ENCODE peak calls at places on chromosomes 4 and X, in six cellular contexts. One of them, this sample, is unnamed.

GRCh38 chr4:87092389-87093141 is 127.9 kb downstream of the KLHL8 start:
- DNase-seq in ovary: no peak
- DNase-seq in neural progenitor cell: no peak
- DNase-seq in psoas muscle: peak
- DNase-seq in A549: peak
- DNase-seq in GM10248: peak
- DNase-seq in this sample: no peak

GRCh38 chr4:94447754-94448411 is 3.9 kb upstream of the PDLIM5 start:
- DNase-seq in ovary: no peak
- DNase-seq in A549: no peak
- DNase-seq in GM10248: no peak
- DNase-seq in psoas muscle: no peak
- DNase-seq in neural progenitor cell: no peak
- DNase-seq in this sample: no peak

GRCh38 chr4:122826596-122827257 is at the start of gene FGF2:
- DNase-seq in ovary: peak
- DNase-seq in neural progenitor cell: peak
- DNase-seq in GM10248: peak
- DNase-seq in psoas muscle: peak
- DNase-seq in A549: peak
- DNase-seq in this sample: peak

GRCh38 chrX:125953769-125954168 is 212.3 kb downstream of the DCAF12L2 start:
- DNase-seq in psoas muscle: no peak
- DNase-seq in A549: no peak
- DNase-seq in neural progenitor cell: no peak
- DNase-seq in ovary: no peak
- DNase-seq in GM10248: no peak
- DNase-seq in this sample: no peak

GRCh38 chrX:43882294-43882681 is at the start of gene MAOB:
- DNase-seq in ovary: peak
- DNase-seq in neural progenitor cell: peak
- DNase-seq in psoas muscle: peak
- DNase-seq in A549: no peak
- DNase-seq in GM10248: peak
- DNase-seq in this sample: peak

GRCh38 chrX:55867254-55867653 is 149.7 kb downstream of the RRAGB start:
- DNase-seq in A549: no peak
- DNase-seq in psoas muscle: no peak
- DNase-seq in ovary: no peak
- DNase-seq in GM10248: no peak
- DNase-seq in neural progenitor cell: no peak
- DNase-seq in this sample: no peak

GRCh38 chrX:103918584-103919335 is 43.7 kb upstream of the TMSB15B start:
- DNase-seq in neural progenitor cell: peak
- DNase-seq in A549: peak
- DNase-seq in psoas muscle: peak
- DNase-seq in GM10248: peak
- DNase-seq in ovary: peak
- DNase-seq in this sample: peak

GRCh38 chrX:2426289-2426882 is 74.4 kb downstream of the DHRSX start:
- DNase-seq in psoas muscle: no peak
- DNase-seq in neural progenitor cell: no peak
- DNase-seq in ovary: no peak
- DNase-seq in GM10248: no peak
- DNase-seq in A549: no peak
- DNase-seq in this sample: no peak

GRCh38 chr4:177386416-177386815 is 55.8 kb downstream of the AGA start:
- DNase-seq in neural progenitor cell: no peak
- DNase-seq in A549: no peak
- DNase-seq in psoas muscle: no peak
- DNase-seq in ovary: no peak
- DNase-seq in GM10248: no peak
- DNase-seq in this sample: no peak

GRCh38 chr4:8269535-8270417 is at the start of gene HTRA3:
- DNase-seq in psoas muscle: peak
- DNase-seq in GM10248: no peak
- DNase-seq in neural progenitor cell: peak
- DNase-seq in ovary: peak
- DNase-seq in A549: no peak
- DNase-seq in this sample: no peak

GRCh38 chr4:183177001-183177400 is 77.9 kb downstream of the WWC2 start:
- DNase-seq in psoas muscle: no peak
- DNase-seq in neural progenitor cell: no peak
- DNase-seq in A549: no peak
- DNase-seq in GM10248: no peak
- DNase-seq in ovary: no peak
- DNase-seq in this sample: no peak

GRCh38 chrX:71992711-71993110 is 82.1 kb downstream of the NHSL2 start:
- DNase-seq in A549: no peak
- DNase-seq in neural progenitor cell: no peak
- DNase-seq in ovary: no peak
- DNase-seq in psoas muscle: no peak
- DNase-seq in GM10248: no peak
- DNase-seq in this sample: no peak

GRCh38 chrX:141278306-141278705 is 36.0 kb upstream of the SPANXC start:
- DNase-seq in psoas muscle: no peak
- DNase-seq in A549: peak
- DNase-seq in neural progenitor cell: peak
- DNase-seq in ovary: no peak
- DNase-seq in GM10248: no peak
- DNase-seq in this sample: peak
- TF ChIP-seq CTCF in psoas muscle: peak
- TF ChIP-seq CTCF in A549: peak
- TF ChIP-seq CTCF in neural progenitor cell: peak
- TF ChIP-seq CTCF in ovary: no peak
- TF ChIP-seq CTCF in GM10248: peak
- TF ChIP-seq CTCF in this sample: peak

DNA sequence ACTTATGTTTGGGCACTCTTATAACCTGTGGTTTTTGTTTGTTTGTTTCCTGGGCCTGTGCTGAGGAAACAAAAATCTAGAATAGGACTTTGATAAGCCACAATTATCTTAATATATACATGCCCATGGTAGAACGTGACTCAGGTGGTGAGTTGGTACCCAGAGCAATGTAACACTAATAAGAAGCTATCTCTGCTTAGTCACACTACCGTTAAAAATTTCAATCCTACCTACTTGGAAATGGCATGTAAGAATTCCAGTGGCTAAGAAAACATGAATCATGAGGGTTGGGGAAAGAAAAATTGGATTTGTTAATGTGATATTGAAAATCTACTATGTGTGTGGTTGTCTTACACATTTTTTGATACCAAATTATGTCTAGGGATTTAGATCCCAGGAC is 30.5 kb upstream of the ADGRG2 start:
- DNase-seq in A549: no peak
- DNase-seq in ovary: no peak
- DNase-seq in GM10248: no peak
- DNase-seq in psoas muscle: no peak
- DNase-seq in neural progenitor cell: no peak
- DNase-seq in this sample: no peak
- TF ChIP-seq CTCF in A549: no peak
- TF ChIP-seq CTCF in ovary: no peak
- TF ChIP-seq CTCF in GM10248: no peak
- TF ChIP-seq CTCF in psoas muscle: no peak
- TF ChIP-seq CTCF in neural progenitor cell: no peak
- TF ChIP-seq CTCF in this sample: no peak

DNA sequence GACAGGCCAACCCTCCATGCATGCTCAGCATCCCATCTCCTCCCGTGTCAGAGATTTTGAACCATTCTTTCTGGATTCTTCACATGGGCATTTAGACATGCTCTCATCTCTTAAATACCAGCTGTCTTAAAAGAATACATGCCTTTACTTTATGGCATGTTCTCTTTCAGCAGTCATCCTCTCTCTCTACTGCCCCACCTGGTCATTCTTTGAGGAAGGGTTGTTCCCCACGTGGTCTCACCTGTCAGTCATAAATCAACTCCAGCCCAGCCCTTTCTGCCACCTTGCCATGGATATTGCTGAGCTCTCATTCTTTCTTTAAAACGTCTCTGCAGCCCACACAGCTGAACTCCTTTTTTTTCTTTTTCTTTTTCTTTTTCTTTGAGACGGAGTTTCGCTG is 111.3 kb downstream of the ARHGAP10 start:
- DNase-seq in A549: peak
- DNase-seq in neural progenitor cell: no peak
- DNase-seq in psoas muscle: no peak
- DNase-seq in ovary: no peak
- DNase-seq in GM10248: peak
- DNase-seq in this sample: no peak
- TF ChIP-seq CTCF in A549: no peak
- TF ChIP-seq CTCF in neural progenitor cell: peak
- TF ChIP-seq CTCF in psoas muscle: peak
- TF ChIP-seq CTCF in ovary: no peak
- TF ChIP-seq CTCF in GM10248: peak
- TF ChIP-seq CTCF in this sample: no peak

GRCh38 chr4:141258558-141258957 is 37.9 kb downstream of the ZNF330 start:
- DNase-seq in neural progenitor cell: no peak
- DNase-seq in ovary: no peak
- DNase-seq in GM10248: no peak
- DNase-seq in psoas muscle: no peak
- DNase-seq in A549: no peak
- DNase-seq in this sample: no peak
- TF ChIP-seq CTCF in neural progenitor cell: no peak
- TF ChIP-seq CTCF in ovary: no peak
- TF ChIP-seq CTCF in GM10248: no peak
- TF ChIP-seq CTCF in psoas muscle: no peak
- TF ChIP-seq CTCF in A549: no peak
- TF ChIP-seq CTCF in this sample: no peak

GRCh38 chr4:109861271-109861670 is 13.4 kb downstream of the LRIT3 start:
- DNase-seq in neural progenitor cell: no peak
- DNase-seq in ovary: no peak
- DNase-seq in psoas muscle: no peak
- DNase-seq in A549: no peak
- DNase-seq in GM10248: no peak
- DNase-seq in this sample: no peak

GRCh38 chr4:109870061-109870460 is 22.2 kb downstream of the LRIT3 start:
- DNase-seq in neural progenitor cell: no peak
- DNase-seq in ovary: no peak
- DNase-seq in A549: no peak
- DNase-seq in psoas muscle: no peak
- DNase-seq in GM10248: no peak
- DNase-seq in this sample: no peak

GRCh38 chr4:109861941-109862340 is 14.0 kb downstream of the LRIT3 start:
- DNase-seq in neural progenitor cell: no peak
- DNase-seq in ovary: no peak
- DNase-seq in GM10248: no peak
- DNase-seq in A549: no peak
- DNase-seq in psoas muscle: no peak
- DNase-seq in this sample: no peak

GRCh38 chr4:109864134-109864533 is 16.2 kb downstream of the LRIT3 start:
- DNase-seq in A549: no peak
- DNase-seq in ovary: no peak
- DNase-seq in GM10248: no peak
- DNase-seq in psoas muscle: no peak
- DNase-seq in neural progenitor cell: no peak
- DNase-seq in this sample: no peak
- TF ChIP-seq CTCF in A549: no peak
- TF ChIP-seq CTCF in ovary: no peak
- TF ChIP-seq CTCF in GM10248: no peak
- TF ChIP-seq CTCF in psoas muscle: no peak
- TF ChIP-seq CTCF in neural progenitor cell: peak
- TF ChIP-seq CTCF in this sample: no peak

GRCh38 chr4:115852767-115853091 is 739.3 kb upstream of the NDST4 start:
- DNase-seq in GM10248: no peak
- DNase-seq in psoas muscle: no peak
- DNase-seq in neural progenitor cell: no peak
- DNase-seq in A549: no peak
- DNase-seq in ovary: no peak
- DNase-seq in this sample: no peak
- TF ChIP-seq CTCF in GM10248: no peak
- TF ChIP-seq CTCF in psoas muscle: no peak
- TF ChIP-seq CTCF in neural progenitor cell: peak
- TF ChIP-seq CTCF in A549: no peak
- TF ChIP-seq CTCF in ovary: no peak
- TF ChIP-seq CTCF in this sample: peak

GRCh38 chrX:16464369-16464768 is 185.6 kb upstream of the S100G start:
- DNase-seq in psoas muscle: no peak
- DNase-seq in A549: no peak
- DNase-seq in neural progenitor cell: no peak
- DNase-seq in GM10248: no peak
- DNase-seq in ovary: no peak
- DNase-seq in this sample: no peak
- TF ChIP-seq CTCF in psoas muscle: no peak
- TF ChIP-seq CTCF in A549: no peak
- TF ChIP-seq CTCF in neural progenitor cell: no peak
- TF ChIP-seq CTCF in GM10248: no peak
- TF ChIP-seq CTCF in ovary: no peak
- TF ChIP-seq CTCF in this sample: no peak